ENCODE peak calls at places on chromosome 6, in ten cellular contexts. One of them, this sample, is unnamed. For H3K27me3, the result is how much of the 10 kb centered on the place peaks cover.

GRCh38 chr6:39804666-39805065 is 12.5 kb downstream of the DAAM2 start:
- DNase-seq in astrocyte: peak
- DNase-seq in H9: no peak
- DNase-seq in GM23338: no peak
- DNase-seq in mammary epithelial cell: peak
- DNase-seq in SK-N-SH: no peak
- DNase-seq in IMR-90: peak
- DNase-seq in K562: no peak
- DNase-seq in PC-9: no peak
- DNase-seq in fibroblast of lung: peak
- DNase-seq in this sample: peak

GRCh38 chr6:118372413-118372812 is 175.7 kb upstream of the PLN start:
- DNase-seq in IMR-90: peak
- DNase-seq in fibroblast of lung: peak
- DNase-seq in K562: no peak
- DNase-seq in GM23338: no peak
- DNase-seq in PC-9: no peak
- DNase-seq in H9: no peak
- DNase-seq in SK-N-SH: peak
- DNase-seq in mammary epithelial cell: peak
- DNase-seq in astrocyte: peak
- DNase-seq in this sample: no peak

GRCh38 chr6:117498159-117498558 is 15.7 kb downstream of the DCBLD1 start:
- DNase-seq in fibroblast of lung: peak
- DNase-seq in GM23338: no peak
- DNase-seq in astrocyte: peak
- DNase-seq in SK-N-SH: no peak
- DNase-seq in K562: no peak
- DNase-seq in mammary epithelial cell: peak
- DNase-seq in PC-9: no peak
- DNase-seq in IMR-90: peak
- DNase-seq in H9: no peak
- DNase-seq in this sample: no peak

GRCh38 chr6:28711325-28711724 is 185.6 kb downstream of the GPX5 start:
- DNase-seq in mammary epithelial cell: no peak
- DNase-seq in SK-N-SH: no peak
- DNase-seq in GM23338: no peak
- DNase-seq in fibroblast of lung: no peak
- DNase-seq in PC-9: no peak
- DNase-seq in H9: no peak
- DNase-seq in IMR-90: no peak
- DNase-seq in K562: no peak
- DNase-seq in astrocyte: no peak
- DNase-seq in this sample: no peak

GRCh38 chr6:83071707-83072106 is 4.2 kb downstream of the DOP1A start:
- DNase-seq in H9: no peak
- DNase-seq in astrocyte: no peak
- DNase-seq in SK-N-SH: no peak
- DNase-seq in GM23338: no peak
- DNase-seq in IMR-90: no peak
- DNase-seq in K562: no peak
- DNase-seq in fibroblast of lung: no peak
- DNase-seq in mammary epithelial cell: peak
- DNase-seq in PC-9: no peak
- DNase-seq in this sample: no peak

GRCh38 chr6:44674226-44675155 is 287.0 kb downstream of the CDC5L start:
- DNase-seq in H9: peak
- DNase-seq in astrocyte: no peak
- DNase-seq in PC-9: peak
- DNase-seq in IMR-90: no peak
- DNase-seq in K562: no peak
- DNase-seq in GM23338: no peak
- DNase-seq in SK-N-SH: no peak
- DNase-seq in fibroblast of lung: no peak
- DNase-seq in mammary epithelial cell: peak
- DNase-seq in this sample: no peak

GRCh38 chr6:41488392-41489129 is 57.6 kb upstream of the FOXP4 start:
- DNase-seq in PC-9: no peak
- DNase-seq in astrocyte: peak
- DNase-seq in H9: peak
- DNase-seq in fibroblast of lung: peak
- DNase-seq in K562: no peak
- DNase-seq in GM23338: peak
- DNase-seq in mammary epithelial cell: peak
- DNase-seq in SK-N-SH: peak
- DNase-seq in IMR-90: peak
- DNase-seq in this sample: peak

GRCh38 chr6:69673298-69673697 is 123.5 kb downstream of the LMBRD1 start:
- DNase-seq in H9: no peak
- DNase-seq in PC-9: no peak
- DNase-seq in IMR-90: no peak
- DNase-seq in GM23338: no peak
- DNase-seq in fibroblast of lung: no peak
- DNase-seq in K562: no peak
- DNase-seq in mammary epithelial cell: no peak
- DNase-seq in SK-N-SH: no peak
- DNase-seq in astrocyte: no peak
- DNase-seq in this sample: peak

DNA sequence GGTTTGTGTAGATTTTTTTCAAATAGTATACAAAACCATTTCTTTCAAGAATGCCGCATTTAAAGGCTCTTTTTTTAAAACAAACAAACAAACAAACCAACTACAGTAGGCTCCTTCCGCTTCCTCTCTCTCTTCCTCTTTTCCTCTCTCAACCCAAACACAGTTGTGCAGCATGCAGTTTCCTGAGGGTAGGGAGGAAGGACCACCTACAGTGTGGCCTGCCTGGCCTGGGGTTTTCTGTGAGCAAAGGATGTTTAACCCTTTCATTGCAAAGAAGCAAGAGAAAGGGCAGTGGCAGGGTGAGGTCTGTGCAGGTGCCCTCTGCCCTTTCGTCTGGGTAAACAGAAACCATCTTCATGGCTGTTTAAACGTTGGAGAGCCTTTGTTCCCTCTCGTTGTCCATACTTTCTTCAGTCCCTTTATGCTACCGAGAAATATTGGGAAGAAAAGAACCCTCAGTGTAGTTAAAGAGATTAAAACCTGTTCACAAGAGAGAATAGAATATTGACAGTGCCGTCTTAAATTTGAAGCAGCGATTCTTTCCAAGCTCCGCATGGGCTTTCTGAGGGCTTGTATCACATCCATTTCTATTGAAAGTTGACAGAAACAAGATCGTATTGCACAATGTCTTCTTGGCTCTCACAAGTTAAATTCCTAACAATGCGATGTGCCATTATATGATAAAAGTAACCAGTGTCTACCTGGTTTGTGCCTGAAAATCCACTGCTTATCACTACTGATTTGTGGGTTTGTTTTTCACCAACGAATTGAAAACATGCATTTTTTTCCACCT is 215.5 kb upstream of the SNX9 start:
- DNase-seq in IMR-90: no peak
- DNase-seq in PC-9: no peak
- DNase-seq in astrocyte: no peak
- DNase-seq in GM23338: peak
- DNase-seq in mammary epithelial cell: no peak
- DNase-seq in H9: peak
- DNase-seq in fibroblast of lung: no peak
- DNase-seq in K562: no peak
- DNase-seq in SK-N-SH: no peak
- DNase-seq in this sample: no peak
- H3K4me2 ChIP-seq in IMR-90: no peak
- H3K4me2 ChIP-seq in PC-9: no peak
- H3K4me2 ChIP-seq in astrocyte: no peak
- H3K4me2 ChIP-seq in GM23338: peak
- H3K4me2 ChIP-seq in mammary epithelial cell: no peak
- H3K4me2 ChIP-seq in H9: no peak
- H3K4me2 ChIP-seq in fibroblast of lung: no peak
- H3K4me2 ChIP-seq in K562: no peak
- H3K4me2 ChIP-seq in SK-N-SH: no peak
- H3K4me2 ChIP-seq in this sample: no peak

GRCh38 chr6:105136433-105137350 is 43.1 kb downstream of the POPDC3 start:
- DNase-seq in fibroblast of lung: peak
- DNase-seq in H9: peak
- DNase-seq in IMR-90: peak
- DNase-seq in PC-9: peak
- DNase-seq in SK-N-SH: peak
- DNase-seq in astrocyte: peak
- DNase-seq in K562: peak
- DNase-seq in mammary epithelial cell: peak
- DNase-seq in GM23338: peak
- DNase-seq in this sample: peak
- TF ChIP-seq CTCF in fibroblast of lung: peak
- TF ChIP-seq CTCF in H9: peak
- TF ChIP-seq CTCF in IMR-90: peak
- TF ChIP-seq CTCF in PC-9: no peak
- TF ChIP-seq CTCF in SK-N-SH: peak
- TF ChIP-seq CTCF in astrocyte: no peak
- TF ChIP-seq CTCF in K562: no peak
- TF ChIP-seq CTCF in mammary epithelial cell: peak
- TF ChIP-seq CTCF in GM23338: no peak
- TF ChIP-seq CTCF in this sample: peak

DNA sequence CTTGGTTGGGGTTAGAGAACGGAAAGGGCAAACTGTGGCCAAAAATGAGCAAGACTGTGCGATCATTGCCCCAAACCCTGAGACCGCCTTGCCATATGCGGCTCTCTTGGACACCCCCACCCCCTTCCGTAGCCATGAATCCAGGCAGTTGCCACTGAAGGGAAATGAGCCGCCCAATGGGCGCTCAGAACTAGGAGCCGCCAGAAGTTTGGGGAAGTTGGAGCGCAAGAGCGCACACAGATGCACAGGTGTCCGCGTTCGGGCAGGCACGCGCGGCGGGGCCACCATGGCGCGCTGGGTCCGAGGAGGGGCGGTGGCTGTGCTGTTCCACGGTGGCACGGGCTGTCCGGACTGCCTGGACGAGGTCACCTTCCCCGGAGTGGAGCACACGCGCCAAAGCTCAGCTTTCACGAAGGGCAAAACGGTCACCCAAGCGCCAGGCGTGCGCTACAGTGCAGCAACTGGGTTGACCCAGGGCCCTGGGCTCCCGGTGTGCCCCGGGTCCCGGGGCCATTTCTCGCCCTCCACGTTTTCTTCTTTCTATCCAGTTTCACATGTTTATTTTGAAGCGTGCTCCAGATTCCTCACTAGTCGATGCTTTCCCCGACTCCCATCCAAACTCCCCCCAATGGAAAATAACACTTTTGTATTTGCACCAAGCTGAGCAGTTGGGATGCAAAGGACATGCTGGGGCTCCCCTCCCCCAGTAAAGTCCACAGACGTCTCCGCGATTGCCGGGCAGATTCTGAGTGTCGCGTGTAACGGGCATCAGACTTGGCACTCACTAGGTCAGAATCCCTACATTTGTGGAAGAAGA is 903 bp upstream of the PDE10A start:
- DNase-seq in mammary epithelial cell: peak
- DNase-seq in SK-N-SH: no peak
- DNase-seq in fibroblast of lung: peak
- DNase-seq in GM23338: peak
- DNase-seq in astrocyte: peak
- DNase-seq in K562: no peak
- DNase-seq in IMR-90: no peak
- DNase-seq in H9: peak
- DNase-seq in PC-9: no peak
- DNase-seq in this sample: no peak
- H3K27me3 ChIP-seq in mammary epithelial cell: under half
- H3K27me3 ChIP-seq in SK-N-SH: under half
- H3K27me3 ChIP-seq in fibroblast of lung: under half
- H3K27me3 ChIP-seq in GM23338: half or more
- H3K27me3 ChIP-seq in astrocyte: under half
- H3K27me3 ChIP-seq in K562: under half
- H3K27me3 ChIP-seq in IMR-90: under half
- H3K27me3 ChIP-seq in H9: half or more
- H3K27me3 ChIP-seq in PC-9: under half
- H3K27me3 ChIP-seq in this sample: half or more

GRCh38 chr6:109092074-109092473 is 2.6 kb downstream of the SESN1 start:
- DNase-seq in astrocyte: no peak
- DNase-seq in K562: no peak
- DNase-seq in GM23338: no peak
- DNase-seq in mammary epithelial cell: no peak
- DNase-seq in SK-N-SH: no peak
- DNase-seq in PC-9: no peak
- DNase-seq in H9: no peak
- DNase-seq in IMR-90: no peak
- DNase-seq in fibroblast of lung: no peak
- DNase-seq in this sample: no peak

GRCh38 chr6:109093732-109094131 is 914 bp downstream of the SESN1 start:
- DNase-seq in fibroblast of lung: peak
- DNase-seq in H9: no peak
- DNase-seq in K562: no peak
- DNase-seq in IMR-90: peak
- DNase-seq in PC-9: no peak
- DNase-seq in SK-N-SH: no peak
- DNase-seq in GM23338: no peak
- DNase-seq in astrocyte: peak
- DNase-seq in mammary epithelial cell: peak
- DNase-seq in this sample: no peak

GRCh38 chr6:109094351-109095035 is at the start of gene SESN1:
- DNase-seq in fibroblast of lung: peak
- DNase-seq in astrocyte: peak
- DNase-seq in IMR-90: peak
- DNase-seq in GM23338: peak
- DNase-seq in K562: peak
- DNase-seq in SK-N-SH: peak
- DNase-seq in PC-9: peak
- DNase-seq in mammary epithelial cell: peak
- DNase-seq in H9: peak
- DNase-seq in this sample: peak

GRCh38 chr6:109087661-109088264 is 6.9 kb downstream of the SESN1 start:
- DNase-seq in K562: no peak
- DNase-seq in SK-N-SH: peak
- DNase-seq in mammary epithelial cell: no peak
- DNase-seq in GM23338: no peak
- DNase-seq in PC-9: no peak
- DNase-seq in fibroblast of lung: no peak
- DNase-seq in astrocyte: no peak
- DNase-seq in IMR-90: no peak
- DNase-seq in H9: no peak
- DNase-seq in this sample: no peak

DNA sequence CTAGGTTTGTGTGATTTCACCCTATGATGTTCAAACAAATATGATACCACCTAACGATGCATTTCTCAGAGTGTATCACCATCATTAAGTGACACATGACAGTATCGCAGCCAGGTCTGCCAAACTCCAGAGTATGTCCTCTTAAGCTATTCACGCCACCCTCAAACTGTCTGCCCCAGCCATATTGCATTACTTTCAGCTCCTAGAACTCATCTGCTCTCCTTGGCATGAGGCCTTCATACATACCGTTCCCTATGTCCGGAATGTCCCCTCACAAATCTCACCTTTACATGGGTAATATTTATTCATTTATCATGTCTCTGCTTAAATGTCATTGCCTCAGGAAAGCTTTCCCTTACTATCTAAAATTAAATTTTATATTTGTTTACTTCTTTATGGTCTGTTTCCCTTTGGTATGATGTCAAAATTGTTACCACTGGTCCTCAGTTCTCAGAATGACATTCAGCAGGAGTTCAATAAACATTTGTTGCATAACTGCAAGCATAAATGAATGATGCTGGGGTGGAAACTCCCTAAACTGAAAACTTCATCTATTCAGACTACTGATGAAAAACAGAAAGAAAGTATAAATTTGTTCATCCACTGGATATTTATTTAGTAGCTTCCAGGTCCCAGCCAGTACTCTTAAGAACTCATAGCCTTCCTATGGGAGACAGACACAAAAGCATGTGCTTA is 3.2 kb downstream of the SESN1 start:
- DNase-seq in mammary epithelial cell: no peak
- DNase-seq in fibroblast of lung: no peak
- DNase-seq in astrocyte: no peak
- DNase-seq in PC-9: no peak
- DNase-seq in K562: no peak
- DNase-seq in H9: no peak
- DNase-seq in GM23338: no peak
- DNase-seq in SK-N-SH: no peak
- DNase-seq in IMR-90: no peak
- DNase-seq in this sample: no peak
- H3K4me2 ChIP-seq in mammary epithelial cell: peak
- H3K4me2 ChIP-seq in fibroblast of lung: no peak
- H3K4me2 ChIP-seq in astrocyte: peak
- H3K4me2 ChIP-seq in PC-9: peak
- H3K4me2 ChIP-seq in K562: peak
- H3K4me2 ChIP-seq in H9: no peak
- H3K4me2 ChIP-seq in GM23338: no peak
- H3K4me2 ChIP-seq in SK-N-SH: peak
- H3K4me2 ChIP-seq in IMR-90: no peak
- H3K4me2 ChIP-seq in this sample: peak

This sample was measured in hepatocyte.